ENCODE peak calls at places on chromosomes 12 and 14, in six cellular contexts. B is fibroblast of lung, D is A549, M is testis, Q is HCT116, N is neural progenitor cell. E is an unnamed sample.

GRCh38 chr14:38079886-38080285 is 127.8 kb upstream of the SSTR1 start:
- DNase-seq in B (no peak), D (no peak), M (no peak), Q (no peak), N (no peak), E (no peak)

GRCh38 chr12:24903305-24904088 is 45.4 kb downstream of the BCAT1 start:
- DNase-seq in B (peak; percentile 59), D (no peak), M (no peak), Q (no peak), N (peak; percentile 43), E (no peak)

GRCh38 chr14:40252817-40253447 is 820.7 kb upstream of the FBXO33 start:
- DNase-seq in B (no peak), D (no peak), M (no peak), Q (peak; percentile 7), N (peak; percentile 14), E (no peak)

GRCh38 chr12:107331912-107332311 is 238.6 kb upstream of the CRY1 start:
- DNase-seq in B (no peak), D (no peak), M (no peak), Q (no peak), N (no peak), E (no peak)

GRCh38 chr14:62364161-62364560 is 601.9 kb downstream of the SNAPC1 start:
- DNase-seq in B (no peak), D (no peak), M (no peak), Q (no peak), N (no peak), E (no peak)

GRCh38 chr12:47729233-47729632 is 3.9 kb upstream of the ENDOU start:
- DNase-seq in B (peak; percentile 80), D (no peak), M (no peak), Q (no peak), N (no peak), E (no peak)

GRCh38 chr12:47242426-47242825 is 162.7 kb upstream of the AMIGO2 start:
- DNase-seq in B (no peak), D (no peak), M (no peak), Q (no peak), N (no peak), E (no peak)

GRCh38 chr14:24095196-24096068 is 1.3 kb downstream of the PCK2 start:
- DNase-seq in B (peak; percentile 62), D (peak; percentile 62), M (peak; percentile 29), Q (no peak), N (peak; percentile 61), E (no peak)

GRCh38 chr12:124098101-124098757 is 125.2 kb downstream of the ZNF664 start:
- DNase-seq in B (no peak), D (no peak), M (peak; percentile 21), Q (no peak), N (peak; percentile 21), E (no peak)

GRCh38 chr12:67318786-67319185 is 49.6 kb downstream of the CAND1 start:
- DNase-seq in B (no peak), D (no peak), M (no peak), Q (no peak), N (no peak), E (no peak)

GRCh38 chr12:48286665-48287064 is 64.1 kb downstream of the ZNF641 start:
- DNase-seq in B (no peak), D (peak; percentile 31), M (peak; percentile 28), Q (no peak), N (peak; percentile 29), E (no peak)

GRCh38 chr14:20886091-20886490 is 5.1 kb upstream of the RNASE3 start:
- DNase-seq in B (no peak), D (no peak), M (no peak), Q (no peak), N (no peak), E (no peak)

GRCh38 chr12:106141452-106141851 is 2.7 kb upstream of the NUAK1 start:
- DNase-seq in B (no peak), D (no peak), M (no peak), Q (no peak), N (no peak), E (no peak)

GRCh38 chr14:63840981-63841380 is 11.8 kb upstream of the SYNE2 start:
- DNase-seq in B (no peak), D (no peak), M (peak; percentile 43), Q (no peak), N (peak; percentile 23), E (no peak)

GRCh38 chr14:94890755-94891154 is 120.8 kb upstream of the GSC start:
- DNase-seq in B (no peak), D (peak; percentile 11), M (no peak), Q (no peak), N (no peak), E (no peak)

GRCh38 chr12:125065753-125066570 is 727 bp downstream of the AACS start:
- DNase-seq in B (no peak), D (no peak), M (no peak), Q (no peak), N (no peak), E (peak; percentile 12)

GRCh38 chr14:78721756-78722455 is 551.7 kb downstream of the NRXN3 start:
- DNase-seq in B (no peak), D (no peak), M (no peak), Q (no peak), N (no peak), E (no peak)

GRCh38 chr12:50642035-50642451 is 121.9 kb upstream of the ATF1 start:
- DNase-seq in B (peak; percentile 55), D (peak; percentile 57), M (no peak), Q (no peak), N (no peak), E (peak; percentile 67)

GRCh38 chr14:91893659-91894058 is 26.3 kb upstream of the TC2N start:
- DNase-seq in B (peak; percentile 14), D (no peak), M (no peak), Q (no peak), N (no peak), E (no peak)

GRCh38 chr12:109759076-109759420 is 45.4 kb downstream of the FAM222A start:
- DNase-seq in B (no peak), D (no peak), M (no peak), Q (no peak), N (no peak), E (no peak)

GRCh38 chr14:105087308-105087962 is 22.2 kb upstream of the GPR132 start:
- DNase-seq in B (peak; percentile 27), D (peak; percentile 84), M (peak; percentile 58), Q (no peak), N (peak; percentile 76), E (peak; percentile 84)

GRCh38 chr12:34292736-34293625 is 270.7 kb downstream of the ALG10 start:
- DNase-seq in B (no peak), D (peak; percentile 68), M (no peak), Q (no peak), N (no peak), E (no peak)

GRCh38 chr12:71691504-71692129 is 5.7 kb downstream of the TMEM19 start:
- DNase-seq in B (no peak), D (no peak), M (no peak), Q (no peak), N (no peak), E (no peak)

GRCh38 chr14:88128811-88129210 is 123.9 kb downstream of the GPR65 start:
- DNase-seq in B (no peak), D (no peak), M (no peak), Q (no peak), N (no peak), E (no peak)

GRCh38 chr14:70640938-70641547 is 673 bp upstream of the TTC9 start:
- DNase-seq in B (peak; percentile 30), D (peak; percentile 47), M (peak; percentile 53), Q (no peak), N (no peak), E (peak; percentile 60)

GRCh38 chr14:60188115-60188514 is 22.9 kb upstream of the DHRS7 start:
- DNase-seq in B (peak; percentile 22), D (peak; percentile 31), M (no peak), Q (no peak), N (no peak), E (no peak)

GRCh38 chr12:105083551-105084105 is 630 bp downstream of the ALDH1L2 start:
- DNase-seq in B (peak; percentile 81), D (peak; percentile 58), M (peak; percentile 61), Q (no peak), N (peak; percentile 34), E (no peak)
- H3K27ac ChIP-seq in B (peak overlapping the region; percentile 77), D (peak overlapping the region; percentile 89), M (no peak overlapping the region), Q (no peak overlapping the region), N (no peak overlapping the region), E (peak overlapping the region; percentile 56)

DNA sequence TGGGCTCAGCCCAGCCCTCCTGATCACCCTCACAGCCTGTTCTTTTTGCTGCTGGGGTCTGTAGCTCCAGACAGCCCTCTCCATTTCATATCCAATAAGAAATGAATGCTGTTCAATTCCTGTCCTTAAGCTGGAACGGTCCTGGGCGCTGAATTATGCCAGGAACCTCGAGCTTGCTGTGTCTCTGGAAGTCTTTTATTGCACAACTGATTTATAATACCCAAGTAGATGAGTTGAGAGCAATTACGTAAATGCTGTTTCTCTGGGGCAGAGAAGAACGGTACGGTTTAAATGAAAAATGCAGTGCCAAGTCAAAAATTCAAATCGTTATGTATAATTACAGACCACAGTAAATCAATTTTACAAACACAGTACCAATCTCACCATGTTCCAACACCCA is 161.0 kb downstream of the SAMD4A start:
- DNase-seq in B (peak; percentile 63), D (no peak), M (no peak), Q (no peak), N (no peak), E (no peak)
- TF ChIP-seq CTCF in B (no peak), D (no peak), M (no peak), Q (no peak), N (no peak), E (no peak)

GRCh38 chr12:45278447-45278846 is 62.6 kb downstream of the ANO6 start:
- DNase-seq in B (peak; percentile 32), D (no peak), M (no peak), Q (no peak), N (no peak), E (no peak)

GRCh38 chr12:45276154-45276553 is 60.3 kb downstream of the ANO6 start:
- DNase-seq in B (no peak), D (no peak), M (no peak), Q (no peak), N (no peak), E (no peak)

GRCh38 chr12:45268672-45269406 is 52.9 kb downstream of the ANO6 start:
- DNase-seq in B (peak; percentile 82), D (peak; percentile 64), M (peak; percentile 72), Q (peak; percentile 56), N (peak; percentile 11), E (peak; percentile 76)

GRCh38 chr12:45269407-45269741 is 53.5 kb downstream of the ANO6 start:
- DNase-seq in B (no peak), D (no peak), M (no peak), Q (no peak), N (no peak), E (no peak)

DNA sequence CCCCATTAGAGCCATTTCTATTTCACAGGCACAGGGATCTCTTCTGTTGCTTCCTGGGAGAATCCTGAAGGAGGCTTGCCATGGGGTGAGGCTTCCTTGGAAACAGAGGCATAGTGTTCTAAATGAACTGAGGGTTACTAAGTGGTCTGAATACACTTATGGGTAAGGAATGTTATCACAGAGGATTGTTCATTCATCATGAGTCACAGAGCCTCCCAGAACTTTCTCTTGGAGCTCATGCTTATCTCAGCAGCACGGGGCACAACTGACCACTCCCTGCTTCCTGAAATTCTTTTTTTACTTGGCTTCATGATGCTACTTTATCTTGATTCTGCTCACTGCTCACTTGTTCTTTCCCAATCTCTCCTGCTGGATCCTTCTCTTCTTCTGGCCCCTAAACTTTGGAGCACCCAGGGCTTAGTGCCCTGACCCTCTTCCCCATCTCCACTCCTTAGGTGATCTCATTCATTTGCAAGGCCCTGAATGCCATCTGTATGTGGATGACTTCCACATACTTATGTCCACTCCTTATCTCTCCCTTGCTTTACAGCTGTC is 57.9 kb downstream of the ANO6 start:
- DNase-seq in B (peak; percentile 89), D (peak; percentile 91), M (peak; percentile 47), Q (peak; percentile 90), N (no peak), E (peak; percentile 89)
- H3K27ac ChIP-seq in B (peak overlapping the region; percentile 83), D (peak overlapping the region; percentile 79), M (peak overlapping the region; percentile 41), Q (peak overlapping the region; percentile 50), N (no peak overlapping the region), E (peak overlapping the region; percentile 63)

GRCh38 chr14:22836301-22837058 is at the start of gene MMP14:
- DNase-seq in B (peak; percentile 94), D (no peak), M (peak; percentile 79), Q (no peak), N (peak; percentile 48), E (peak; percentile 59)
- TF ChIP-seq CTCF in B (peak; percentile 60), D (no peak), M (peak; percentile 13), Q (no peak), N (peak; percentile 38), E (no peak)

E was measured in RWPE1.